ENCODE peak calls at places on chromosomes 12 and 14, in ten cellular contexts. One of them, this sample, is unnamed.

GRCh38 chr14:20997564-20997963 is 1.5 kb upstream of the SLC39A2 start:
- DNase-seq in BE2C: no peak
- DNase-seq in adrenal gland: no peak
- DNase-seq in glomerular endothelial cell: no peak
- DNase-seq in gastrocnemius medialis: no peak
- DNase-seq in CD8-positive, alpha-beta memory T cell: no peak
- DNase-seq in NCI-H1092 treated with DMSO at 0.1 percent for 48 hours: no peak
- DNase-seq in activated CD8-positive, alpha-beta memory T cell treated with anti-CD3 and anti-CD28 coated beads for 1 hour: no peak
- DNase-seq in Caco-2: no peak
- DNase-seq in amniotic epithelial cell: no peak
- DNase-seq in this sample: no peak

GRCh38 chr12:122090759-122091535 is 12.4 kb downstream of the MLXIP start:
- DNase-seq in CD8-positive, alpha-beta memory T cell: no peak
- DNase-seq in activated CD8-positive, alpha-beta memory T cell treated with anti-CD3 and anti-CD28 coated beads for 1 hour: no peak
- DNase-seq in BE2C: no peak
- DNase-seq in glomerular endothelial cell: no peak
- DNase-seq in gastrocnemius medialis: peak; percentile 76
- DNase-seq in Caco-2: no peak
- DNase-seq in NCI-H1092 treated with DMSO at 0.1 percent for 48 hours: no peak
- DNase-seq in amniotic epithelial cell: peak; percentile 99
- DNase-seq in adrenal gland: peak; percentile 40
- DNase-seq in this sample: no peak

GRCh38 chr12:67630373-67631088 is 18.0 kb upstream of the DYRK2 start:
- DNase-seq in gastrocnemius medialis: peak; percentile 15
- DNase-seq in BE2C: no peak
- DNase-seq in Caco-2: no peak
- DNase-seq in glomerular endothelial cell: no peak
- DNase-seq in amniotic epithelial cell: peak; percentile 13
- DNase-seq in activated CD8-positive, alpha-beta memory T cell treated with anti-CD3 and anti-CD28 coated beads for 1 hour: peak; percentile 58
- DNase-seq in adrenal gland: peak; percentile 14
- DNase-seq in NCI-H1092 treated with DMSO at 0.1 percent for 48 hours: no peak
- DNase-seq in CD8-positive, alpha-beta memory T cell: peak; percentile 96
- DNase-seq in this sample: peak; percentile 47

GRCh38 chr14:31876741-31877140 is 200.4 kb upstream of the ARHGAP5 start:
- DNase-seq in glomerular endothelial cell: no peak
- DNase-seq in Caco-2: no peak
- DNase-seq in gastrocnemius medialis: no peak
- DNase-seq in BE2C: no peak
- DNase-seq in NCI-H1092 treated with DMSO at 0.1 percent for 48 hours: no peak
- DNase-seq in amniotic epithelial cell: no peak
- DNase-seq in adrenal gland: no peak
- DNase-seq in CD8-positive, alpha-beta memory T cell: no peak
- DNase-seq in activated CD8-positive, alpha-beta memory T cell treated with anti-CD3 and anti-CD28 coated beads for 1 hour: no peak
- DNase-seq in this sample: no peak

GRCh38 chr12:54216580-54217308 is 28.0 kb upstream of the SMUG1 start:
- DNase-seq in CD8-positive, alpha-beta memory T cell: peak; percentile 82
- DNase-seq in glomerular endothelial cell: no peak
- DNase-seq in gastrocnemius medialis: peak; percentile 54
- DNase-seq in Caco-2: peak; percentile 82
- DNase-seq in adrenal gland: peak; percentile 69
- DNase-seq in activated CD8-positive, alpha-beta memory T cell treated with anti-CD3 and anti-CD28 coated beads for 1 hour: peak; percentile 60
- DNase-seq in BE2C: peak; percentile 88
- DNase-seq in amniotic epithelial cell: peak; percentile 66
- DNase-seq in NCI-H1092 treated with DMSO at 0.1 percent for 48 hours: peak; percentile 96
- DNase-seq in this sample: peak; percentile 80

GRCh38 chr14:102029956-102030355 is 56.9 kb downstream of the HSP90AA1 start:
- DNase-seq in amniotic epithelial cell: peak; percentile 87
- DNase-seq in adrenal gland: no peak
- DNase-seq in activated CD8-positive, alpha-beta memory T cell treated with anti-CD3 and anti-CD28 coated beads for 1 hour: no peak
- DNase-seq in BE2C: no peak
- DNase-seq in glomerular endothelial cell: no peak
- DNase-seq in Caco-2: no peak
- DNase-seq in gastrocnemius medialis: no peak
- DNase-seq in NCI-H1092 treated with DMSO at 0.1 percent for 48 hours: no peak
- DNase-seq in CD8-positive, alpha-beta memory T cell: no peak
- DNase-seq in this sample: no peak

GRCh38 chr12:89863332-89863938 is 154.8 kb upstream of the ATP2B1 start:
- DNase-seq in gastrocnemius medialis: no peak
- DNase-seq in BE2C: no peak
- DNase-seq in CD8-positive, alpha-beta memory T cell: peak; percentile 86
- DNase-seq in NCI-H1092 treated with DMSO at 0.1 percent for 48 hours: no peak
- DNase-seq in activated CD8-positive, alpha-beta memory T cell treated with anti-CD3 and anti-CD28 coated beads for 1 hour: peak; percentile 19
- DNase-seq in Caco-2: no peak
- DNase-seq in glomerular endothelial cell: no peak
- DNase-seq in amniotic epithelial cell: no peak
- DNase-seq in adrenal gland: no peak
- DNase-seq in this sample: no peak

GRCh38 chr14:98244162-98244948 is 1027.6 kb downstream of the BCL11B start:
- DNase-seq in adrenal gland: no peak
- DNase-seq in amniotic epithelial cell: no peak
- DNase-seq in Caco-2: no peak
- DNase-seq in CD8-positive, alpha-beta memory T cell: no peak
- DNase-seq in gastrocnemius medialis: no peak
- DNase-seq in activated CD8-positive, alpha-beta memory T cell treated with anti-CD3 and anti-CD28 coated beads for 1 hour: no peak
- DNase-seq in NCI-H1092 treated with DMSO at 0.1 percent for 48 hours: no peak
- DNase-seq in glomerular endothelial cell: no peak
- DNase-seq in BE2C: no peak
- DNase-seq in this sample: no peak

GRCh38 chr12:40137252-40137651 is 31.4 kb upstream of the SLC2A13 start:
- DNase-seq in activated CD8-positive, alpha-beta memory T cell treated with anti-CD3 and anti-CD28 coated beads for 1 hour: no peak
- DNase-seq in glomerular endothelial cell: no peak
- DNase-seq in Caco-2: no peak
- DNase-seq in CD8-positive, alpha-beta memory T cell: no peak
- DNase-seq in NCI-H1092 treated with DMSO at 0.1 percent for 48 hours: no peak
- DNase-seq in BE2C: no peak
- DNase-seq in amniotic epithelial cell: no peak
- DNase-seq in adrenal gland: no peak
- DNase-seq in gastrocnemius medialis: no peak
- DNase-seq in this sample: no peak

GRCh38 chr14:31440280-31440679 is 17.0 kb downstream of the DTD2 start:
- DNase-seq in Caco-2: no peak
- DNase-seq in NCI-H1092 treated with DMSO at 0.1 percent for 48 hours: no peak
- DNase-seq in amniotic epithelial cell: no peak
- DNase-seq in glomerular endothelial cell: no peak
- DNase-seq in CD8-positive, alpha-beta memory T cell: no peak
- DNase-seq in adrenal gland: no peak
- DNase-seq in BE2C: no peak
- DNase-seq in gastrocnemius medialis: no peak
- DNase-seq in activated CD8-positive, alpha-beta memory T cell treated with anti-CD3 and anti-CD28 coated beads for 1 hour: no peak
- DNase-seq in this sample: no peak

GRCh38 chr12:52216807-52217206 is 16.2 kb upstream of the KRT7 start:
- DNase-seq in amniotic epithelial cell: no peak
- DNase-seq in NCI-H1092 treated with DMSO at 0.1 percent for 48 hours: no peak
- DNase-seq in Caco-2: no peak
- DNase-seq in glomerular endothelial cell: no peak
- DNase-seq in BE2C: peak; percentile 33
- DNase-seq in gastrocnemius medialis: peak; percentile 34
- DNase-seq in adrenal gland: no peak
- DNase-seq in CD8-positive, alpha-beta memory T cell: no peak
- DNase-seq in activated CD8-positive, alpha-beta memory T cell treated with anti-CD3 and anti-CD28 coated beads for 1 hour: no peak
- DNase-seq in this sample: peak; percentile 37

GRCh38 chr14:94115068-94115591 is 4.6 kb downstream of the IFI27 start:
- DNase-seq in CD8-positive, alpha-beta memory T cell: no peak
- DNase-seq in amniotic epithelial cell: no peak
- DNase-seq in activated CD8-positive, alpha-beta memory T cell treated with anti-CD3 and anti-CD28 coated beads for 1 hour: no peak
- DNase-seq in gastrocnemius medialis: no peak
- DNase-seq in NCI-H1092 treated with DMSO at 0.1 percent for 48 hours: no peak
- DNase-seq in glomerular endothelial cell: no peak
- DNase-seq in Caco-2: no peak
- DNase-seq in adrenal gland: peak; percentile 50
- DNase-seq in BE2C: peak; percentile 41
- DNase-seq in this sample: peak; percentile 44

GRCh38 chr12:82398883-82399282 is 40.6 kb downstream of the METTL25 start:
- DNase-seq in BE2C: no peak
- DNase-seq in glomerular endothelial cell: no peak
- DNase-seq in gastrocnemius medialis: no peak
- DNase-seq in CD8-positive, alpha-beta memory T cell: no peak
- DNase-seq in adrenal gland: no peak
- DNase-seq in amniotic epithelial cell: no peak
- DNase-seq in NCI-H1092 treated with DMSO at 0.1 percent for 48 hours: no peak
- DNase-seq in Caco-2: no peak
- DNase-seq in activated CD8-positive, alpha-beta memory T cell treated with anti-CD3 and anti-CD28 coated beads for 1 hour: no peak
- DNase-seq in this sample: no peak

GRCh38 chr14:67694791-67695393 is 672 bp downstream of the RDH11 start:
- DNase-seq in gastrocnemius medialis: no peak
- DNase-seq in glomerular endothelial cell: peak; percentile 79
- DNase-seq in Caco-2: peak; percentile 91
- DNase-seq in adrenal gland: peak; percentile 94
- DNase-seq in NCI-H1092 treated with DMSO at 0.1 percent for 48 hours: peak; percentile 71
- DNase-seq in amniotic epithelial cell: peak; percentile 89
- DNase-seq in BE2C: peak; percentile 84
- DNase-seq in CD8-positive, alpha-beta memory T cell: peak; percentile 52
- DNase-seq in activated CD8-positive, alpha-beta memory T cell treated with anti-CD3 and anti-CD28 coated beads for 1 hour: peak; percentile 29
- DNase-seq in this sample: peak; percentile 63

GRCh38 chr12:57964421-57964820 is 23.1 kb downstream of the ATP23 start:
- DNase-seq in gastrocnemius medialis: no peak
- DNase-seq in adrenal gland: no peak
- DNase-seq in BE2C: no peak
- DNase-seq in amniotic epithelial cell: no peak
- DNase-seq in activated CD8-positive, alpha-beta memory T cell treated with anti-CD3 and anti-CD28 coated beads for 1 hour: no peak
- DNase-seq in glomerular endothelial cell: no peak
- DNase-seq in NCI-H1092 treated with DMSO at 0.1 percent for 48 hours: no peak
- DNase-seq in CD8-positive, alpha-beta memory T cell: no peak
- DNase-seq in Caco-2: no peak
- DNase-seq in this sample: no peak

GRCh38 chr12:132275631-132276030 is 53.8 kb downstream of the GALNT9 start:
- DNase-seq in glomerular endothelial cell: no peak
- DNase-seq in activated CD8-positive, alpha-beta memory T cell treated with anti-CD3 and anti-CD28 coated beads for 1 hour: no peak
- DNase-seq in NCI-H1092 treated with DMSO at 0.1 percent for 48 hours: no peak
- DNase-seq in amniotic epithelial cell: no peak
- DNase-seq in CD8-positive, alpha-beta memory T cell: no peak
- DNase-seq in BE2C: no peak
- DNase-seq in adrenal gland: no peak
- DNase-seq in Caco-2: no peak
- DNase-seq in gastrocnemius medialis: no peak
- DNase-seq in this sample: no peak

GRCh38 chr12:71438670-71439361 is 782 bp upstream of the LGR5 start:
- DNase-seq in glomerular endothelial cell: no peak
- DNase-seq in amniotic epithelial cell: no peak
- DNase-seq in BE2C: no peak
- DNase-seq in gastrocnemius medialis: no peak
- DNase-seq in NCI-H1092 treated with DMSO at 0.1 percent for 48 hours: peak; percentile 72
- DNase-seq in Caco-2: peak; percentile 82
- DNase-seq in CD8-positive, alpha-beta memory T cell: no peak
- DNase-seq in activated CD8-positive, alpha-beta memory T cell treated with anti-CD3 and anti-CD28 coated beads for 1 hour: no peak
- DNase-seq in adrenal gland: no peak
- DNase-seq in this sample: no peak

GRCh38 chr12:26195250-26195640 is at the start of gene SSPN:
- DNase-seq in adrenal gland: peak; percentile 80
- DNase-seq in amniotic epithelial cell: peak; percentile 63
- DNase-seq in Caco-2: peak; percentile 71
- DNase-seq in activated CD8-positive, alpha-beta memory T cell treated with anti-CD3 and anti-CD28 coated beads for 1 hour: no peak
- DNase-seq in BE2C: peak; percentile 63
- DNase-seq in glomerular endothelial cell: no peak
- DNase-seq in gastrocnemius medialis: peak; percentile 68
- DNase-seq in CD8-positive, alpha-beta memory T cell: no peak
- DNase-seq in NCI-H1092 treated with DMSO at 0.1 percent for 48 hours: peak; percentile 3
- DNase-seq in this sample: peak; percentile 75

GRCh38 chr14:85533821-85534271 is 3.9 kb downstream of the FLRT2 start:
- DNase-seq in activated CD8-positive, alpha-beta memory T cell treated with anti-CD3 and anti-CD28 coated beads for 1 hour: no peak
- DNase-seq in gastrocnemius medialis: peak; percentile 29
- DNase-seq in Caco-2: no peak
- DNase-seq in CD8-positive, alpha-beta memory T cell: no peak
- DNase-seq in glomerular endothelial cell: no peak
- DNase-seq in BE2C: peak; percentile 6
- DNase-seq in adrenal gland: peak; percentile 18
- DNase-seq in amniotic epithelial cell: no peak
- DNase-seq in NCI-H1092 treated with DMSO at 0.1 percent for 48 hours: peak; percentile 44
- DNase-seq in this sample: no peak

GRCh38 chr14:91796622-91797347 is 64.9 kb upstream of the CATSPERB start:
- DNase-seq in BE2C: no peak
- DNase-seq in adrenal gland: no peak
- DNase-seq in CD8-positive, alpha-beta memory T cell: no peak
- DNase-seq in glomerular endothelial cell: no peak
- DNase-seq in activated CD8-positive, alpha-beta memory T cell treated with anti-CD3 and anti-CD28 coated beads for 1 hour: no peak
- DNase-seq in gastrocnemius medialis: no peak
- DNase-seq in amniotic epithelial cell: no peak
- DNase-seq in Caco-2: no peak
- DNase-seq in NCI-H1092 treated with DMSO at 0.1 percent for 48 hours: no peak
- DNase-seq in this sample: no peak

GRCh38 chr14:73553845-73554244 is 4.9 kb downstream of the HEATR4 start:
- DNase-seq in gastrocnemius medialis: no peak
- DNase-seq in NCI-H1092 treated with DMSO at 0.1 percent for 48 hours: no peak
- DNase-seq in Caco-2: no peak
- DNase-seq in CD8-positive, alpha-beta memory T cell: no peak
- DNase-seq in adrenal gland: no peak
- DNase-seq in amniotic epithelial cell: no peak
- DNase-seq in activated CD8-positive, alpha-beta memory T cell treated with anti-CD3 and anti-CD28 coated beads for 1 hour: no peak
- DNase-seq in BE2C: no peak
- DNase-seq in glomerular endothelial cell: no peak
- DNase-seq in this sample: no peak

GRCh38 chr12:75592086-75592485 is 80.7 kb upstream of the KRR1 start:
- DNase-seq in Caco-2: no peak
- DNase-seq in CD8-positive, alpha-beta memory T cell: no peak
- DNase-seq in activated CD8-positive, alpha-beta memory T cell treated with anti-CD3 and anti-CD28 coated beads for 1 hour: no peak
- DNase-seq in amniotic epithelial cell: no peak
- DNase-seq in NCI-H1092 treated with DMSO at 0.1 percent for 48 hours: no peak
- DNase-seq in adrenal gland: no peak
- DNase-seq in gastrocnemius medialis: no peak
- DNase-seq in BE2C: no peak
- DNase-seq in glomerular endothelial cell: no peak
- DNase-seq in this sample: no peak

GRCh38 chr14:82911930-82912329 is 1378.3 kb upstream of the SEL1L start:
- DNase-seq in CD8-positive, alpha-beta memory T cell: no peak
- DNase-seq in Caco-2: no peak
- DNase-seq in activated CD8-positive, alpha-beta memory T cell treated with anti-CD3 and anti-CD28 coated beads for 1 hour: no peak
- DNase-seq in gastrocnemius medialis: no peak
- DNase-seq in amniotic epithelial cell: no peak
- DNase-seq in BE2C: no peak
- DNase-seq in glomerular endothelial cell: no peak
- DNase-seq in NCI-H1092 treated with DMSO at 0.1 percent for 48 hours: no peak
- DNase-seq in adrenal gland: no peak
- DNase-seq in this sample: no peak

GRCh38 chr12:91370086-91370868 is 187.7 kb upstream of the DCN start:
- DNase-seq in glomerular endothelial cell: no peak
- DNase-seq in gastrocnemius medialis: no peak
- DNase-seq in amniotic epithelial cell: no peak
- DNase-seq in activated CD8-positive, alpha-beta memory T cell treated with anti-CD3 and anti-CD28 coated beads for 1 hour: no peak
- DNase-seq in adrenal gland: no peak
- DNase-seq in Caco-2: no peak
- DNase-seq in BE2C: no peak
- DNase-seq in NCI-H1092 treated with DMSO at 0.1 percent for 48 hours: no peak
- DNase-seq in CD8-positive, alpha-beta memory T cell: no peak
- DNase-seq in this sample: no peak

GRCh38 chr12:83031301-83031700 is 344.6 kb downstream of the TMTC2 start:
- DNase-seq in NCI-H1092 treated with DMSO at 0.1 percent for 48 hours: no peak
- DNase-seq in Caco-2: no peak
- DNase-seq in amniotic epithelial cell: no peak
- DNase-seq in BE2C: no peak
- DNase-seq in activated CD8-positive, alpha-beta memory T cell treated with anti-CD3 and anti-CD28 coated beads for 1 hour: no peak
- DNase-seq in CD8-positive, alpha-beta memory T cell: no peak
- DNase-seq in glomerular endothelial cell: no peak
- DNase-seq in gastrocnemius medialis: no peak
- DNase-seq in adrenal gland: no peak
- DNase-seq in this sample: no peak

GRCh38 chr12:109759076-109759420 is 45.4 kb downstream of the FAM222A start:
- DNase-seq in activated CD8-positive, alpha-beta memory T cell treated with anti-CD3 and anti-CD28 coated beads for 1 hour: no peak
- DNase-seq in gastrocnemius medialis: no peak
- DNase-seq in glomerular endothelial cell: no peak
- DNase-seq in CD8-positive, alpha-beta memory T cell: no peak
- DNase-seq in amniotic epithelial cell: no peak
- DNase-seq in Caco-2: peak; percentile 19
- DNase-seq in BE2C: no peak
- DNase-seq in adrenal gland: peak; percentile 8
- DNase-seq in NCI-H1092 treated with DMSO at 0.1 percent for 48 hours: no peak
- DNase-seq in this sample: no peak

GRCh38 chr12:72296389-72296788 is 24.2 kb downstream of the TRHDE start:
- DNase-seq in amniotic epithelial cell: peak; percentile 10
- DNase-seq in BE2C: no peak
- DNase-seq in CD8-positive, alpha-beta memory T cell: no peak
- DNase-seq in Caco-2: no peak
- DNase-seq in gastrocnemius medialis: no peak
- DNase-seq in NCI-H1092 treated with DMSO at 0.1 percent for 48 hours: no peak
- DNase-seq in activated CD8-positive, alpha-beta memory T cell treated with anti-CD3 and anti-CD28 coated beads for 1 hour: no peak
- DNase-seq in adrenal gland: no peak
- DNase-seq in glomerular endothelial cell: no peak
- DNase-seq in this sample: no peak

GRCh38 chr12:24852420-24852819 is 96.5 kb downstream of the BCAT1 start:
- DNase-seq in activated CD8-positive, alpha-beta memory T cell treated with anti-CD3 and anti-CD28 coated beads for 1 hour: no peak
- DNase-seq in NCI-H1092 treated with DMSO at 0.1 percent for 48 hours: no peak
- DNase-seq in CD8-positive, alpha-beta memory T cell: no peak
- DNase-seq in glomerular endothelial cell: no peak
- DNase-seq in gastrocnemius medialis: no peak
- DNase-seq in adrenal gland: no peak
- DNase-seq in Caco-2: no peak
- DNase-seq in amniotic epithelial cell: no peak
- DNase-seq in BE2C: no peak
- DNase-seq in this sample: no peak